ENCODE peak calls at places on chromosomes 12 and 14, in eight cellular contexts. One of them, this sample, is unnamed.

GRCh38 chr14:25094171-25094907 is 44.4 kb upstream of the STXBP6 start:
- DNase-seq in T-helper 2 cell: no peak
- DNase-seq in HEK293T: no peak
- DNase-seq in A172: no peak
- DNase-seq in ELF-1: no peak
- DNase-seq in frontal cortex: no peak
- DNase-seq in EH: no peak
- DNase-seq in iPS-NIHi11: no peak
- DNase-seq in this sample: peak; percentile 40

GRCh38 chr12:11183009-11183408 is 3.7 kb downstream of the TAS2R42 start:
- DNase-seq in A172: no peak
- DNase-seq in frontal cortex: no peak
- DNase-seq in iPS-NIHi11: no peak
- DNase-seq in EH: no peak
- DNase-seq in ELF-1: no peak
- DNase-seq in HEK293T: no peak
- DNase-seq in T-helper 2 cell: no peak
- DNase-seq in this sample: no peak

GRCh38 chr12:42935756-42936155 is 346.2 kb upstream of the PRICKLE1 start:
- DNase-seq in iPS-NIHi11: no peak
- DNase-seq in T-helper 2 cell: no peak
- DNase-seq in frontal cortex: no peak
- DNase-seq in ELF-1: no peak
- DNase-seq in EH: peak; percentile 30
- DNase-seq in A172: peak; percentile 23
- DNase-seq in HEK293T: no peak
- DNase-seq in this sample: no peak

GRCh38 chr14:22836301-22837058 is at the start of gene MMP14:
- DNase-seq in EH: peak; percentile 96
- DNase-seq in T-helper 2 cell: no peak
- DNase-seq in frontal cortex: no peak
- DNase-seq in iPS-NIHi11: peak; percentile 82
- DNase-seq in HEK293T: no peak
- DNase-seq in A172: no peak
- DNase-seq in ELF-1: peak; percentile 72
- DNase-seq in this sample: peak; percentile 80

GRCh38 chr12:123847876-123848275 is 85.8 kb downstream of the DNAH10 start:
- DNase-seq in T-helper 2 cell: no peak
- DNase-seq in frontal cortex: no peak
- DNase-seq in iPS-NIHi11: no peak
- DNase-seq in A172: no peak
- DNase-seq in ELF-1: no peak
- DNase-seq in HEK293T: no peak
- DNase-seq in EH: no peak
- DNase-seq in this sample: no peak

GRCh38 chr12:114294303-114294685 is 111.7 kb downstream of the TBX5 start:
- DNase-seq in EH: peak; percentile 58
- DNase-seq in T-helper 2 cell: no peak
- DNase-seq in HEK293T: no peak
- DNase-seq in frontal cortex: no peak
- DNase-seq in ELF-1: no peak
- DNase-seq in iPS-NIHi11: no peak
- DNase-seq in A172: no peak
- DNase-seq in this sample: no peak

GRCh38 chr14:70188608-70189540 is at the start of gene SLC8A3:
- DNase-seq in A172: no peak
- DNase-seq in T-helper 2 cell: no peak
- DNase-seq in EH: peak; percentile 70
- DNase-seq in iPS-NIHi11: peak; percentile 78
- DNase-seq in frontal cortex: peak; percentile 74
- DNase-seq in HEK293T: peak; percentile 62
- DNase-seq in ELF-1: peak; percentile 62
- DNase-seq in this sample: peak; percentile 69

GRCh38 chr12:111673503-111673902 is 12.3 kb downstream of the BRAP start:
- DNase-seq in EH: peak; percentile 50
- DNase-seq in A172: peak; percentile 7
- DNase-seq in ELF-1: no peak
- DNase-seq in frontal cortex: no peak
- DNase-seq in T-helper 2 cell: no peak
- DNase-seq in iPS-NIHi11: no peak
- DNase-seq in HEK293T: no peak
- DNase-seq in this sample: peak; percentile 61

GRCh38 chr14:54168489-54168888 is 211.9 kb upstream of the BMP4 start:
- DNase-seq in HEK293T: no peak
- DNase-seq in frontal cortex: no peak
- DNase-seq in EH: no peak
- DNase-seq in A172: no peak
- DNase-seq in ELF-1: no peak
- DNase-seq in iPS-NIHi11: no peak
- DNase-seq in T-helper 2 cell: no peak
- DNase-seq in this sample: no peak

GRCh38 chr12:68863109-68863770 is 55.3 kb downstream of the MDM2 start:
- DNase-seq in T-helper 2 cell: no peak
- DNase-seq in ELF-1: no peak
- DNase-seq in HEK293T: no peak
- DNase-seq in frontal cortex: no peak
- DNase-seq in A172: no peak
- DNase-seq in EH: no peak
- DNase-seq in iPS-NIHi11: no peak
- DNase-seq in this sample: no peak

GRCh38 chr12:97026901-97027300 is 119.8 kb downstream of the NEDD1 start:
- DNase-seq in A172: no peak
- DNase-seq in frontal cortex: no peak
- DNase-seq in EH: no peak
- DNase-seq in HEK293T: no peak
- DNase-seq in iPS-NIHi11: no peak
- DNase-seq in T-helper 2 cell: no peak
- DNase-seq in ELF-1: no peak
- DNase-seq in this sample: no peak

GRCh38 chr14:38297681-38298080 is 41.8 kb upstream of the CLEC14A start:
- DNase-seq in T-helper 2 cell: no peak
- DNase-seq in frontal cortex: no peak
- DNase-seq in EH: peak; percentile 67
- DNase-seq in ELF-1: no peak
- DNase-seq in HEK293T: no peak
- DNase-seq in iPS-NIHi11: no peak
- DNase-seq in A172: no peak
- DNase-seq in this sample: no peak

GRCh38 chr14:67650694-67651093 is 23.7 kb downstream of the VTI1B start:
- DNase-seq in T-helper 2 cell: no peak
- DNase-seq in HEK293T: no peak
- DNase-seq in ELF-1: no peak
- DNase-seq in A172: no peak
- DNase-seq in frontal cortex: no peak
- DNase-seq in iPS-NIHi11: no peak
- DNase-seq in EH: peak; percentile 73
- DNase-seq in this sample: no peak

This sample was measured in GM23338.